ENCODE peak calls at places on chromosomes 16 and 17, in seven cellular contexts. T is heart right ventricle, S is stomach, Z is heart left ventricle, L is Panc1, G is PC-3, R is right lobe of liver. X is an unnamed sample.
A peak's percentile ranks its signal among the peaks of the same experiment; 100 is the strongest.

GRCh38 chr17:76497979-76498885 is 3.0 kb downstream of the RHBDF2 start:
- DNase-seq in T (peak; percentile 87), S (peak; percentile 81), Z (peak; percentile 90), L (no peak), R (peak; percentile 89), G (peak; percentile 89), X (peak; percentile 86)

GRCh38 chr17:32912218-32912897 is 15.6 kb upstream of the TMEM98 start:
- DNase-seq in T (peak; percentile 29), G (peak; percentile 72), L (no peak), R (peak; percentile 77), S (peak; percentile 84), Z (peak; percentile 61), X (peak; percentile 88)

GRCh38 chr16:70390774-70391173 is 44.1 kb downstream of the DDX19A start:
- DNase-seq in G (peak; percentile 39), S (no peak), T (no peak), L (no peak), R (no peak), Z (no peak), X (no peak)

GRCh38 chr17:30975042-30975820 is 4.4 kb downstream of the RNF135 start:
- DNase-seq in G (no peak), R (no peak), T (no peak), S (peak; percentile 11), L (no peak), Z (no peak), X (no peak)

GRCh38 chr16:83393196-83393981 is 414.4 kb upstream of the HSBP1 start:
- DNase-seq in Z (no peak), R (no peak), L (no peak), G (peak; percentile 5), S (no peak), T (no peak), X (no peak)

GRCh38 chr17:51238253-51238887 is 21.5 kb downstream of the MBTD1 start:
- DNase-seq in S (no peak), Z (no peak), G (no peak), T (no peak), R (no peak), L (no peak), X (no peak)

GRCh38 chr17:18981642-18982424 is 22.7 kb downstream of the FAM83G start:
- DNase-seq in T (no peak), R (peak; percentile 79), Z (no peak), G (peak; percentile 81), S (peak; percentile 92), L (peak; percentile 36), X (peak; percentile 72)

GRCh38 chr17:68707032-68707431 is 105.9 kb upstream of the FAM20A start:
- DNase-seq in R (no peak), G (peak; percentile 11), Z (no peak), T (no peak), S (no peak), L (no peak), X (no peak)

GRCh38 chr16:82658796-82659195 is 32.0 kb downstream of the CDH13 start:
- DNase-seq in G (no peak), Z (no peak), L (no peak), T (no peak), S (no peak), R (no peak), X (no peak)

GRCh38 chr16:77987772-77988171 is 34.6 kb upstream of the CLEC3A start:
- DNase-seq in G (no peak), R (no peak), S (no peak), L (no peak), Z (no peak), T (no peak), X (no peak)

GRCh38 chr17:27631897-27632725 is 1.1 kb downstream of the LGALS9 start:
- DNase-seq in L (no peak), Z (no peak), S (no peak), R (no peak), G (no peak), T (no peak), X (no peak)

GRCh38 chr17:13981881-13982280 is 87.4 kb upstream of the COX10 start:
- DNase-seq in T (no peak), R (no peak), G (no peak), S (no peak), L (no peak), Z (no peak), X (no peak)

GRCh38 chr17:147796-148740 is 10.7 kb downstream of the SCGB1C2 start:
- DNase-seq in L (no peak), S (peak; percentile 16), R (peak; percentile 43), Z (peak; percentile 42), T (no peak), G (no peak), X (peak; percentile 2)

GRCh38 chr17:5921919-5922318 is 148.3 kb upstream of the WSCD1 start:
- DNase-seq in S (no peak), R (no peak), T (no peak), G (peak; percentile 83), Z (no peak), L (peak; percentile 22), X (no peak)

GRCh38 chr16:17481741-17482140 is 11.0 kb upstream of the XYLT1 start:
- DNase-seq in L (no peak), S (no peak), R (no peak), G (no peak), Z (no peak), T (no peak), X (no peak)

DNA sequence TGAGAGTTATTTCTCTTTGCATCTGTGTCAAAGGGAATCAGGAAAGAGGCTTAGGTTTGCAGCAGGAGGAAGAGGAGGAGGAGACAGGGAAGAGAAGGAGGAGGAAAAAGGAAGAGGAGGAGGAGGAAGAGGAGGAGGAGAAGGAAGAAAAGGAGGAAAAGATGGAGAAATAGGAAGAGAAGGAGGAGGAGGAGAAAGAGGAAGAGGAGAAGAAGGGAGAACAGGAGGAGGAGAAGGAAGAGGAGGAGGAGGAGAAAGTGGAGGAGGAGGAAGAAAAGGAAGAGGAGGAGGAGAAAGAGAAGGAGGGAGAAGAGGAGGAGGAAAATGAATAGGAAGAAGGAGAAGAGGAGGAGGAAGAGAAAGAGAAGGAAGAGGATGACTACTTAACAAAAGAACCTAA is 459.1 kb downstream of the GRIN2A start:
- DNase-seq in R (no peak), T (no peak), S (no peak), G (no peak), L (no peak), Z (no peak), X (no peak)
- H3K4me1 ChIP-seq in R (no peaks in the 10 kb centered on the region), T (no peaks in the 10 kb centered on the region), S (no peaks in the 10 kb centered on the region), G (no peaks in the 10 kb centered on the region), L (no peaks in the 10 kb centered on the region), Z (no peaks in the 10 kb centered on the region), X (no peaks in the 10 kb centered on the region)

GRCh38 chr16:57188711-57189002 is 2.5 kb downstream of the RSPRY1 start:
- DNase-seq in G (no peak), Z (no peak), S (no peak), R (no peak), T (no peak), L (no peak), X (no peak)
- H3K27ac ChIP-seq in G (no peak overlapping the region), Z (no peak overlapping the region), S (no peak overlapping the region), R (no peak overlapping the region), T (no peak overlapping the region), L (peak overlapping the region; percentile 92), X (no peak overlapping the region)

GRCh38 chr16:85524630-85525463 is 88.3 kb upstream of the GSE1 start:
- DNase-seq in T (peak; percentile 58), S (peak; percentile 53), L (no peak), Z (peak; percentile 86), G (peak; percentile 26), R (peak; percentile 94), X (no peak)

GRCh38 chr16:85527042-85527766 is 85.9 kb upstream of the GSE1 start:
- DNase-seq in L (no peak), R (peak; percentile 89), T (no peak), Z (no peak), G (no peak), S (no peak), X (no peak)

GRCh38 chr16:85526132-85526731 is 86.9 kb upstream of the GSE1 start:
- DNase-seq in R (no peak), Z (no peak), G (no peak), L (no peak), T (no peak), S (no peak), X (no peak)

GRCh38 chr16:85524365-85524629 is 88.8 kb upstream of the GSE1 start:
- DNase-seq in R (no peak), Z (no peak), T (no peak), L (no peak), G (no peak), S (no peak), X (no peak)

DNA sequence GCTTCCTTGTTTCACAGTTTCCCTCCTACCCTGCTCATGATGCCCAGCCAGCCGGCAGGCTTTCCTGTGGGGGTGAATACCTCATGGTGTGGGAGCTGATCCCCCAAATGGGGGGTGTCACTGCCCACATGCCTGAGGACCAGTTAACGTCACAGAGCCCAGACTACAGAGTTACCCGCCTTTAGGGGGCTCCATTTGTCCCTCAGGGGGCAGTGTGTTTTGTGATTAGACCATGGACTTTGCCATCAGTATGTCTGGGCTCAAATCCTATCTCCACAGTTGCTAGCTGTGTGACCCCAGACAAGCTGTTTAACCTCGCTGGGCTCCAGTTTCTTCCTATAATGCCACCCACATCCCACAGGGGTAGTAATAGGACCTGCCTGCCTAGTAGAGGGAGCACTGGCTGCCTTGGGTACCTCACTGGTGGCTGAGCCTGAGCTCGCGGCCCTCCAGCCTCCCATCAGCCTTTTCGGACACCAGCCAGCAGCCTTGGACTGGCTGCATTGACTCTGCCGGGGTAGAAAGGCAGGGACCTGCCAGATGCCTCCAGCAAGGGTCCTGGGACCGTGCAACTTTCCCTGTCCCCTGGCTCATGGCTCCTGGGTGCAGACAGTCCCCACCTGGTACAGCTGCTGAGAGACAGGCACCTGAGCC is 87.5 kb upstream of the GSE1 start:
- DNase-seq in R (no peak), S (no peak), T (no peak), G (no peak), L (no peak), Z (no peak), X (no peak)
- TF ChIP-seq CTCF in R (no peak), S (no peak), T (no peak), G (no peak), L (no peak), Z (no peak), X (no peak)

GRCh38 chr16:68276223-68276622 is 11.9 kb downstream of the SLC7A6 start:
- DNase-seq in G (no peak), T (no peak), S (no peak), Z (no peak), R (no peak), L (no peak), X (no peak)
- H3K4me1 ChIP-seq in G (no peaks in the 10 kb centered on the region), T (peaks cover 69% of the 10 kb centered on the region), S (peaks cover 45% of the 10 kb centered on the region), Z (peaks cover 66% of the 10 kb centered on the region), R (no peaks in the 10 kb centered on the region), L (no peaks in the 10 kb centered on the region), X (peaks cover 6% of the 10 kb centered on the region)

GRCh38 chr17:81568416-81568815 is 16.3 kb upstream of the FAAP100 start:
- DNase-seq in S (no peak), R (no peak), G (no peak), L (no peak), T (no peak), Z (no peak), X (no peak)
- H3K27ac ChIP-seq in S (no peak overlapping the region), R (no peak overlapping the region), G (no peak overlapping the region), L (peak overlapping the region; percentile 100), T (no peak overlapping the region), Z (no peak overlapping the region), X (no peak overlapping the region)

DNA sequence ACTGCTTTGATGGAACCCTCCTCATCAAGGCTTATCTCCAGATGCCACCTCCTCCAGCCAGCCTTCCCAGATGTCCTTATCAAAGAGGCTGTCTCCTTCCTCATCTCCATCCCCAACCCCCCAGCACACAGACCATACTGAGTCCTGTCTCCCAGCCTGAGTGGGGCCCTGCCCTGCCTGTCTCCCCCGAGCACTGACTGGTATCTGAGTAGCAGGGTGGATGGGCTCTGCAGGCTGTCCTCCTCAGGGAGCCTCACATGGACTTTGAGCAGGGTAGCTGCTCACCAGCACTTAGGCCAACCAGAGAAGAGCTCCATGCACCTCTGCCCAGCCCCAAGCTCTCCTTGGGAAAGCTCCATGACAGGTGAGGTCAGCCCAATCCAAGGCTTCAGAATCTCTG is 20.0 kb upstream of the ITGA3 start:
- DNase-seq in Z (no peak), L (no peak), S (no peak), G (no peak), T (no peak), R (no peak), X (peak; percentile 29)
- TF ChIP-seq CTCF in Z (no peak), L (no peak), S (no peak), G (no peak), T (no peak), R (no peak), X (no peak)